ENCODE peak calls at places on chromosomes 2 and 18, in nine cellular contexts. One of them, this sample, is unnamed.

GRCh38 chr2:202221873-202222272 is 16.5 kb downstream of the SUMO1 start:
- DNase-seq in HepG2: no peak
- DNase-seq in PC-3: no peak
- DNase-seq in cardiac muscle cell: peak
- DNase-seq in endodermal cell: no peak
- DNase-seq in HCT116: no peak
- DNase-seq in psoas muscle: no peak
- DNase-seq in RWPE1: no peak
- DNase-seq in lower lobe of right lung: no peak
- DNase-seq in this sample: no peak

GRCh38 chr2:43576983-43577892 is 18.6 kb downstream of the THADA start:
- DNase-seq in HCT116: no peak
- DNase-seq in HepG2: peak
- DNase-seq in RWPE1: peak
- DNase-seq in lower lobe of right lung: no peak
- DNase-seq in endodermal cell: no peak
- DNase-seq in cardiac muscle cell: peak
- DNase-seq in psoas muscle: no peak
- DNase-seq in PC-3: peak
- DNase-seq in this sample: no peak

GRCh38 chr2:43777306-43777926 is 3.6 kb downstream of the DYNC2LI1 start:
- DNase-seq in lower lobe of right lung: no peak
- DNase-seq in HCT116: no peak
- DNase-seq in endodermal cell: no peak
- DNase-seq in HepG2: no peak
- DNase-seq in RWPE1: no peak
- DNase-seq in cardiac muscle cell: no peak
- DNase-seq in psoas muscle: no peak
- DNase-seq in PC-3: no peak
- DNase-seq in this sample: no peak

GRCh38 chr2:175234153-175234552 is 52.6 kb upstream of the ATP5MC3 start:
- DNase-seq in psoas muscle: no peak
- DNase-seq in cardiac muscle cell: no peak
- DNase-seq in PC-3: no peak
- DNase-seq in RWPE1: no peak
- DNase-seq in endodermal cell: no peak
- DNase-seq in HepG2: no peak
- DNase-seq in HCT116: no peak
- DNase-seq in lower lobe of right lung: no peak
- DNase-seq in this sample: no peak

GRCh38 chr2:237591021-237591370 is 462 bp upstream of the RAB17 start:
- DNase-seq in cardiac muscle cell: no peak
- DNase-seq in HCT116: peak
- DNase-seq in HepG2: peak
- DNase-seq in PC-3: peak
- DNase-seq in endodermal cell: peak
- DNase-seq in RWPE1: peak
- DNase-seq in lower lobe of right lung: peak
- DNase-seq in psoas muscle: no peak
- DNase-seq in this sample: no peak

GRCh38 chr18:70390366-70391090 is 101.7 kb downstream of the SOCS6 start:
- DNase-seq in PC-3: no peak
- DNase-seq in cardiac muscle cell: no peak
- DNase-seq in lower lobe of right lung: no peak
- DNase-seq in HCT116: no peak
- DNase-seq in psoas muscle: no peak
- DNase-seq in endodermal cell: no peak
- DNase-seq in RWPE1: no peak
- DNase-seq in HepG2: no peak
- DNase-seq in this sample: no peak

GRCh38 chr2:130241041-130241707 is 42.9 kb upstream of the TUBA3E start:
- DNase-seq in psoas muscle: no peak
- DNase-seq in PC-3: peak
- DNase-seq in RWPE1: peak
- DNase-seq in lower lobe of right lung: no peak
- DNase-seq in HepG2: peak
- DNase-seq in HCT116: peak
- DNase-seq in cardiac muscle cell: peak
- DNase-seq in endodermal cell: no peak
- DNase-seq in this sample: no peak

GRCh38 chr18:76795981-76796380 is 26.4 kb upstream of the ZNF236 start:
- DNase-seq in HCT116: no peak
- DNase-seq in cardiac muscle cell: no peak
- DNase-seq in lower lobe of right lung: no peak
- DNase-seq in PC-3: no peak
- DNase-seq in endodermal cell: no peak
- DNase-seq in psoas muscle: no peak
- DNase-seq in RWPE1: no peak
- DNase-seq in HepG2: no peak
- DNase-seq in this sample: no peak

GRCh38 chr2:133993160-133993559 is 260.7 kb upstream of the MGAT5 start:
- DNase-seq in HepG2: no peak
- DNase-seq in PC-3: no peak
- DNase-seq in HCT116: no peak
- DNase-seq in endodermal cell: no peak
- DNase-seq in RWPE1: no peak
- DNase-seq in cardiac muscle cell: no peak
- DNase-seq in lower lobe of right lung: no peak
- DNase-seq in psoas muscle: no peak
- DNase-seq in this sample: no peak

GRCh38 chr2:20635698-20636584 is 15.0 kb downstream of the HS1BP3 start:
- DNase-seq in cardiac muscle cell: peak
- DNase-seq in HCT116: peak
- DNase-seq in HepG2: peak
- DNase-seq in lower lobe of right lung: peak
- DNase-seq in endodermal cell: peak
- DNase-seq in PC-3: peak
- DNase-seq in RWPE1: peak
- DNase-seq in psoas muscle: peak
- DNase-seq in this sample: no peak

GRCh38 chr2:128424406-128424805 is 105.7 kb upstream of the HS6ST1 start:
- DNase-seq in PC-3: no peak
- DNase-seq in endodermal cell: peak
- DNase-seq in HepG2: no peak
- DNase-seq in RWPE1: no peak
- DNase-seq in lower lobe of right lung: no peak
- DNase-seq in psoas muscle: no peak
- DNase-seq in HCT116: no peak
- DNase-seq in cardiac muscle cell: no peak
- DNase-seq in this sample: no peak

GRCh38 chr2:159713691-159714585 is 1.6 kb downstream of the MARCHF7 start:
- DNase-seq in endodermal cell: no peak
- DNase-seq in lower lobe of right lung: no peak
- DNase-seq in cardiac muscle cell: peak
- DNase-seq in HCT116: no peak
- DNase-seq in RWPE1: peak
- DNase-seq in psoas muscle: no peak
- DNase-seq in PC-3: peak
- DNase-seq in HepG2: peak
- DNase-seq in this sample: no peak

GRCh38 chr2:233480490-233481202 is 85.9 kb downstream of the USP40 start:
- DNase-seq in RWPE1: no peak
- DNase-seq in endodermal cell: no peak
- DNase-seq in lower lobe of right lung: peak
- DNase-seq in HCT116: no peak
- DNase-seq in PC-3: peak
- DNase-seq in HepG2: peak
- DNase-seq in psoas muscle: peak
- DNase-seq in cardiac muscle cell: peak
- DNase-seq in this sample: no peak

DNA sequence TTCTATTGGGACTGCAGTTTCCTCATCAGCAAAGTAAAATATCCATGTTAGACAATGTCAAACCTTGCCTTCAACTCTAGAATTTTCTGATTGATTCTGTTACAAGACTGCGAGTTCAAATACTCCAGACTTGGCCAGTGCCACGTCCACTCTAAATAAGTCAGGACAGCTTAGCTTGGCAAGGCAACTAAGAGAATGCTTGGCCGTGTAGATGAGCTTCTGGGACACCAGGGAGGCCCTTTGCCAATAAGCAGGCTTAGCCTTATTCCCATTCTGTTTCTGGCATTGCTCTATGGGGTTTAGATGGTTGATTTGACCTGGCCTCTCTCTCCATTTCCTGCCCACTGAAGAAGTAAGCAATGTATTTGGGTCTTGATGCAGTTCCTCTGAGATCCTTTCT is 218.1 kb upstream of the SIX2 start:
- DNase-seq in RWPE1: no peak
- DNase-seq in PC-3: no peak
- DNase-seq in psoas muscle: no peak
- DNase-seq in cardiac muscle cell: no peak
- DNase-seq in endodermal cell: no peak
- DNase-seq in HepG2: no peak
- DNase-seq in HCT116: no peak
- DNase-seq in lower lobe of right lung: no peak
- DNase-seq in this sample: no peak
- H3K27ac ChIP-seq in RWPE1: no peak
- H3K27ac ChIP-seq in PC-3: no peak
- H3K27ac ChIP-seq in psoas muscle: no peak
- H3K27ac ChIP-seq in cardiac muscle cell: no peak
- H3K27ac ChIP-seq in endodermal cell: no peak
- H3K27ac ChIP-seq in HepG2: no peak
- H3K27ac ChIP-seq in HCT116: no peak
- H3K27ac ChIP-seq in lower lobe of right lung: no peak
- H3K27ac ChIP-seq in this sample: no peak

GRCh38 chr2:54503828-54504227 is 47.7 kb downstream of the SPTBN1 start:
- DNase-seq in endodermal cell: no peak
- DNase-seq in PC-3: peak
- DNase-seq in psoas muscle: no peak
- DNase-seq in HepG2: no peak
- DNase-seq in lower lobe of right lung: no peak
- DNase-seq in HCT116: no peak
- DNase-seq in RWPE1: no peak
- DNase-seq in cardiac muscle cell: no peak
- DNase-seq in this sample: no peak
- H3K27ac ChIP-seq in endodermal cell: no peak
- H3K27ac ChIP-seq in PC-3: no peak
- H3K27ac ChIP-seq in psoas muscle: no peak
- H3K27ac ChIP-seq in HepG2: no peak
- H3K27ac ChIP-seq in lower lobe of right lung: no peak
- H3K27ac ChIP-seq in HCT116: no peak
- H3K27ac ChIP-seq in RWPE1: no peak
- H3K27ac ChIP-seq in cardiac muscle cell: no peak
- H3K27ac ChIP-seq in this sample: no peak

DNA sequence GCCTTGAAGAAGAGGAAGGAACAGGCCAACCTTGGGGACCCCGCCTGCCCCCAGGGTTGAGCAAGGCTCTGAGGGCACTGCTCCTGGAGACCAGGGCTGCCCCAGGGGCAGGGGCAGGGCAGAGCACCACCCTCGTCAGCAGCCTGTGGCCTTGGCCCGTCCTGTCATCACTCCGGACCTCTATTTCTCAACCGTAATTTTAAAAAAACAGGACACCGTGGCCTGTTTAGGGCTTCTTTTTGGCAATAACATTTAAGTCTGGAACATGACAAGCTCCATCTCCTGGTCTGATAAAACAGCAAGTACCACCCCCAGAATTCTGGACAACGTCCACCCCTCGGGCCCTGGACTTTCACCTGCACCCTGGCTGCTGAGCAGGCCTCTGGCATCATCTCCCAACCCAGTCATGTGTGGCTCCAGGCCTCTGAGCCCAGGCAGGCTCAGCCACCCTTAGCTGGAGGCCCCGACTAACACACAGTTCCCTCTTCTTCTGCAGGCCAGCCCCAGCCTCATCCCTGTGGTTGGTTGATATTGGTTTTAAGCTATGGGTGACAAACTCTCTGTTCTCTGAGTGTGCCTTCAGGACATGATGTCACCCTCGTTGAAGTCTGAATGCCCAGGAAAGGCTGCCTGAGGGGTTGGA is 22.6 kb upstream of the ID2 start:
- DNase-seq in endodermal cell: no peak
- DNase-seq in lower lobe of right lung: no peak
- DNase-seq in RWPE1: no peak
- DNase-seq in HepG2: peak
- DNase-seq in psoas muscle: no peak
- DNase-seq in PC-3: no peak
- DNase-seq in cardiac muscle cell: no peak
- DNase-seq in HCT116: no peak
- DNase-seq in this sample: no peak
- H3K27ac ChIP-seq in endodermal cell: no peak
- H3K27ac ChIP-seq in lower lobe of right lung: no peak
- H3K27ac ChIP-seq in RWPE1: no peak
- H3K27ac ChIP-seq in HepG2: peak
- H3K27ac ChIP-seq in psoas muscle: peak
- H3K27ac ChIP-seq in PC-3: no peak
- H3K27ac ChIP-seq in cardiac muscle cell: no peak
- H3K27ac ChIP-seq in HCT116: no peak
- H3K27ac ChIP-seq in this sample: no peak

GRCh38 chr2:46072146-46072820 is 224.9 kb upstream of the EPAS1 start:
- DNase-seq in HepG2: no peak
- DNase-seq in psoas muscle: no peak
- DNase-seq in lower lobe of right lung: no peak
- DNase-seq in endodermal cell: no peak
- DNase-seq in HCT116: no peak
- DNase-seq in cardiac muscle cell: peak
- DNase-seq in PC-3: no peak
- DNase-seq in RWPE1: no peak
- DNase-seq in this sample: no peak
- H3K27ac ChIP-seq in HepG2: no peak
- H3K27ac ChIP-seq in psoas muscle: no peak
- H3K27ac ChIP-seq in lower lobe of right lung: peak
- H3K27ac ChIP-seq in endodermal cell: no peak
- H3K27ac ChIP-seq in HCT116: no peak
- H3K27ac ChIP-seq in cardiac muscle cell: no peak
- H3K27ac ChIP-seq in PC-3: peak
- H3K27ac ChIP-seq in RWPE1: no peak
- H3K27ac ChIP-seq in this sample: peak

DNA sequence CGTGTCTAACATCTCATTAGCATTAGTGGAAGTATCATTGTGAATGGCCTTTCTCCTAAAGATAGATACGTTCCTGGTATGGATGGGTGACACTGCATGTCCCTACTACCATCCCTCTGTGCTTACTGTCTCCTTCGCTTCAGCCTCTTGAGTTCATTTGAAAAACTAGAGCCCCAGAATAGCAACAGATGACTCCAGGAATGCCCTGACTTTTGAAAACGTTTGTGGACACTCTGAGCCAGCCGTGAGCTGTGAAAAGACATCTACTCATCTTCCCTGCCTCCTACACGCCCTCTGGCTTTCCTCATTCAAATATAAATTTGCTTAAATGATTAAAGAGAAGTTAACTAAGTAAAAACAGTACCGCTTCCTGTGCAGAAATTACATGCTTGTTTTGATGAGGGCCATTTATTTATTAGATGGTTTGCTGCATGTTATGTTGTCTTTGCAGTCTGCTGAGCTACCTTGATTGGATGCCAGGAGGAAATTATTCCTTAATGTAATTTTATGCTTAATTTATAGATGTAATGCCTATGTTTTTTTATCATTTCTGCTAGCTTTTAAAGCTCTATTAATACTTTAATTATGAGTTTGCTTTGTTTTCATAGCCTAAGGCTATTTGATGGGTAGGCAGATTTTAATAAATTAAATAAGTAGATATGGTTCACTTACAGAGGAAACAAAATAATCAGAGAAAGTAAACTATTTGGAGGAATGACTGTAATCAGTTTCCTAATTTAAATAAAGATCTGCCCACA is 32.1 kb upstream of the MYO3B start:
- DNase-seq in psoas muscle: no peak
- DNase-seq in PC-3: no peak
- DNase-seq in cardiac muscle cell: no peak
- DNase-seq in HCT116: no peak
- DNase-seq in endodermal cell: no peak
- DNase-seq in RWPE1: no peak
- DNase-seq in lower lobe of right lung: no peak
- DNase-seq in HepG2: no peak
- DNase-seq in this sample: no peak
- H3K27ac ChIP-seq in psoas muscle: no peak
- H3K27ac ChIP-seq in PC-3: no peak
- H3K27ac ChIP-seq in cardiac muscle cell: no peak
- H3K27ac ChIP-seq in HCT116: no peak
- H3K27ac ChIP-seq in endodermal cell: no peak
- H3K27ac ChIP-seq in RWPE1: no peak
- H3K27ac ChIP-seq in lower lobe of right lung: no peak
- H3K27ac ChIP-seq in HepG2: no peak
- H3K27ac ChIP-seq in this sample: no peak

GRCh38 chr18:43650423-43650822 is 373.1 kb upstream of the SYT4 start:
- DNase-seq in RWPE1: no peak
- DNase-seq in psoas muscle: no peak
- DNase-seq in lower lobe of right lung: no peak
- DNase-seq in endodermal cell: no peak
- DNase-seq in HCT116: no peak
- DNase-seq in HepG2: no peak
- DNase-seq in PC-3: no peak
- DNase-seq in cardiac muscle cell: no peak
- DNase-seq in this sample: no peak
- H3K27ac ChIP-seq in RWPE1: no peak
- H3K27ac ChIP-seq in psoas muscle: no peak
- H3K27ac ChIP-seq in lower lobe of right lung: no peak
- H3K27ac ChIP-seq in endodermal cell: no peak
- H3K27ac ChIP-seq in HCT116: no peak
- H3K27ac ChIP-seq in HepG2: no peak
- H3K27ac ChIP-seq in PC-3: no peak
- H3K27ac ChIP-seq in cardiac muscle cell: no peak
- H3K27ac ChIP-seq in this sample: no peak

This sample was measured in RWPE2.